ENCODE peak calls at places on chromosomes 7 and 10, in five cellular contexts. E, V, J, B and O are unnamed samples. For H3K9me3, the result is how much of the 10 kb centered on the place peaks cover.

GRCh38 chr7:92678291-92678920 is 88.2 kb upstream of the FAM133B start:
- DNase-seq in E (no peak), V (no peak), J (no peak), B (no peak), O (no peak)

GRCh38 chr10:128035557-128035973 is 90.7 kb downstream of the MKI67 start:
- DNase-seq in E (peak), V (no peak), J (no peak), B (no peak), O (no peak)

GRCh38 chr7:90843467-90843866 is 247.3 kb downstream of the CDK14 start:
- DNase-seq in E (no peak), V (no peak), J (no peak), B (no peak), O (peak)

GRCh38 chr7:150962743-150963399 is 15.2 kb downstream of the KCNH2 start:
- DNase-seq in E (peak), V (no peak), J (no peak), B (no peak), O (no peak)

GRCh38 chr7:22990588-22990949 is 23.4 kb downstream of the HYCC1 start:
- DNase-seq in E (no peak), V (no peak), J (no peak), B (no peak), O (no peak)

GRCh38 chr7:155277385-155277994 is 20.2 kb upstream of the INSIG1 start:
- DNase-seq in E (no peak), V (no peak), J (no peak), B (no peak), O (no peak)

GRCh38 chr10:103637855-103638561 is 144.5 kb downstream of the NEURL1 start:
- DNase-seq in E (no peak), V (peak), J (no peak), B (no peak), O (no peak)

GRCh38 chr10:97494151-97494550 is 4.1 kb downstream of the MMS19 start:
- DNase-seq in E (no peak), V (no peak), J (no peak), B (no peak), O (no peak)

GRCh38 chr7:127253289-127254162 is 785 bp upstream of the GRM8 start:
- DNase-seq in E (peak), V (peak), J (no peak), B (no peak), O (no peak)

GRCh38 chr7:3955751-3956696 is 655.0 kb downstream of the SDK1 start:
- DNase-seq in E (no peak), V (no peak), J (no peak), B (no peak), O (no peak)

GRCh38 chr7:50208335-50208982 is 96.1 kb upstream of the IKZF1 start:
- DNase-seq in E (peak), V (no peak), J (no peak), B (no peak), O (no peak)

GRCh38 chr10:127550861-127551260 is 1.8 kb downstream of the NPS start:
- DNase-seq in E (no peak), V (no peak), J (no peak), B (no peak), O (no peak)

GRCh38 chr10:97974526-97975525 is 55.6 kb downstream of the CRTAC1 start:
- DNase-seq in E (peak), V (no peak), J (no peak), B (no peak), O (no peak)

GRCh38 chr10:90222372-90222771 is 521.0 kb downstream of the KIF20B start:
- DNase-seq in E (no peak), V (no peak), J (no peak), B (no peak), O (no peak)

GRCh38 chr10:78912361-78913218 is 156.2 kb upstream of the ZMIZ1 start:
- DNase-seq in E (no peak), V (no peak), J (no peak), B (no peak), O (no peak)

GRCh38 chr10:96470108-96470743 is 43.5 kb downstream of the TLL2 start:
- DNase-seq in E (peak), V (peak), J (no peak), B (no peak), O (no peak)

GRCh38 chr10:129694633-129695356 is 227.8 kb downstream of the MGMT start:
- DNase-seq in E (peak), V (no peak), J (no peak), B (no peak), O (peak)

GRCh38 chr7:157572622-157573021 is 235.8 kb downstream of the DNAJB6 start:
- DNase-seq in E (no peak), V (peak), J (no peak), B (no peak), O (no peak)

GRCh38 chr7:68250143-68250542 is 1253.5 kb downstream of the TYW1 start:
- DNase-seq in E (no peak), V (no peak), J (no peak), B (no peak), O (no peak)

GRCh38 chr7:83072576-83073517 is 89.8 kb downstream of the PCLO start:
- DNase-seq in E (no peak), V (no peak), J (no peak), B (no peak), O (no peak)

GRCh38 chr10:110165867-110166266 is 41.5 kb upstream of the MXI1 start:
- DNase-seq in E (peak), V (no peak), J (no peak), B (no peak), O (no peak)

GRCh38 chr10:11934262-11934661 is 108.3 kb downstream of the UPF2 start:
- DNase-seq in E (no peak), V (no peak), J (no peak), B (no peak), O (no peak)

GRCh38 chr7:6556196-6556595 is 4.9 kb upstream of the GRID2IP start:
- DNase-seq in E (peak), V (no peak), J (no peak), B (no peak), O (no peak)

GRCh38 chr7:111678281-111678680 is 116.0 kb upstream of the IMMP2L start:
- DNase-seq in E (no peak), V (no peak), J (no peak), B (no peak), O (no peak)

GRCh38 chr7:4830176-4830575 is 31.7 kb downstream of the PAPOLB start:
- DNase-seq in E (peak), V (no peak), J (no peak), B (no peak), O (no peak)

GRCh38 chr10:69553328-69553727 is 19.9 kb downstream of the NEUROG3 start:
- DNase-seq in E (no peak), V (no peak), J (peak), B (no peak), O (no peak)

GRCh38 chr7:105782391-105783063 is 93.9 kb downstream of the ATXN7L1 start:
- DNase-seq in E (no peak), V (no peak), J (no peak), B (no peak), O (no peak)

GRCh38 chr10:74778436-74779094 is 47.8 kb upstream of the KAT6B start:
- DNase-seq in E (no peak), V (no peak), J (no peak), B (no peak), O (no peak)

GRCh38 chr7:143300959-143301617 is 12.9 kb downstream of the CASP2 start:
- DNase-seq in E (no peak), V (no peak), J (no peak), B (no peak), O (no peak)

GRCh38 chr10:54081950-54082349 is 719.1 kb downstream of the PCDH15 start:
- DNase-seq in E (no peak), V (no peak), J (no peak), B (no peak), O (no peak)

GRCh38 chr10:70343312-70343711 is 39.1 kb downstream of the LRRC20 start:
- DNase-seq in E (no peak), V (no peak), J (no peak), B (no peak), O (peak)

GRCh38 chr10:82622478-82622877 is 747.5 kb downstream of the NRG3 start:
- DNase-seq in E (no peak), V (no peak), J (no peak), B (no peak), O (no peak)

GRCh38 chr10:82625497-82626151 is 750.6 kb downstream of the NRG3 start:
- DNase-seq in E (no peak), V (no peak), J (no peak), B (no peak), O (no peak)

DNA sequence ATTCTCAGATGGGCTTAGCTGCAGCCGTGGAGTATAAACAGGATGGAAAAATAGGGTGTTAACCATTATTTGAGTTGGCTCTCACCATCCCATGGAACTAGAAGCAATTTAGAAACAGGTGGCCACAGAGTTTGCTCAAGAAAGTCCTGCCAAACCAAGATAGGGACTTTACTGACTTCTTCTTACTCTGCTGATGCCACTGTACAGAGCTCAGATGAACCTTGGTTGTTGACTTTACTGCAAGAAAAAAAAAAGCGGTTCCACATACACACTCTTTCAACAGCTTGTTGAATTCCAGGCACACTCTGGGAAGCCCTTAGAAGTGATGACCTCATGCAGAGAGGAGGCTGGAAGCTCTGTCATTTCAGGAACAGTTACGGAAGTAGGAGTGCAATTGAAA is 753.4 kb downstream of the NRG3 start:
- DNase-seq in E (no peak), V (no peak), J (no peak), B (no peak), O (no peak)
- H3K9me3 ChIP-seq in E (under half), V (under half), J (under half), B (under half), O (under half)

DNA sequence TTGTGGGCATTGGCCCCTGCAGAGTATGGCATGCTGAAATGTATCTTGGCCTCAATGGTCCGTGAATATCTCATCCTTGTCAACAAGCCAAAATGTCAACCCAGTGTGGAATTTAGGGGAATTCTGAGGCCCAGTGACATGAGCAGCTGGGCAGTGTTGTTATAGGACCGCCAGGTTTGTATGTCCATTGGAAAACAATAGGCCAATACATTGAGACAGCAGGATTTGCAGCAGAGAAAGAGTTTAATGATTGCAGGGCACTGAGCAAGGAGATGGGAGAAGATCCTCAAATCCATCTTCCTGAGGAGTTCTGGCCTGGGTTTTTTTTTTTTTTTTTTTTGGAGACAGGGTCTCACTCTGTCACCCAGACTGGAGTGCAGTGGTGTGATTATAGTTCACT is 95.7 kb upstream of the BAIAP2L1 start:
- DNase-seq in E (no peak), V (no peak), J (no peak), B (no peak), O (no peak)
- H3K9me3 ChIP-seq in E (under half), V (under half), J (under half), B (under half), O (under half)

DNA sequence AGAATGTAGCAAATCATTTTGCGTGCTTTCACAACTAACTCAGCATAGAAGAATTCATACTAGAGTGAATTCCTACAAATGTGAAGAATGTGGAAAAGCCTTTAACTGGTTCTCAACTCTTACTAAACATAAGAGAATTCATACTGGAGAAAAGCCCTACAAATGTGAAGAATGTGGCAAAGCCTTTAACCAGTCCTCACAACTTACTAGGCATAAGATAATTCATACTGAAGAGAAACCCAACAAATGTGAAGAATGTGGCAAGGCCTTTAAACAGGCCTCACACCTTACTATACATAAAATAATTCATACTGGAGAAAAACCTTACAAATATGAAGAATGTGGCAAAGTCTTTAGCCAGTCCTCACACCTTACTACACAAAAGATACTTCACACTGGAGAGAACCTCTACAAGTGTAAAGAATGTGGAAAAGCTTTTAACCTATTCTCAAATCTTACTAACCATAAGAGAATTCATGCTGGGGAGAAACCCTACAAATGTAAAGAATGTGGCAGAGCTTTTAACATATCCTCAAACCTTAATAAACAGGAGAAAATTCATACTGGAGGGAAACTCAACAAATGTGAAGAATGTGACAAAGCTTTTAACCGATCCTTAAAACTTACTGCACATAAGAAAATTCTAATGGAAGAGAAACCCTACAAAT is 40.8 kb downstream of the ZNF107 start:
- DNase-seq in E (no peak), V (no peak), J (no peak), B (no peak), O (no peak)
- H3K9me3 ChIP-seq in E (half or more), V (under half), J (half or more), B (under half), O (under half)

DNA sequence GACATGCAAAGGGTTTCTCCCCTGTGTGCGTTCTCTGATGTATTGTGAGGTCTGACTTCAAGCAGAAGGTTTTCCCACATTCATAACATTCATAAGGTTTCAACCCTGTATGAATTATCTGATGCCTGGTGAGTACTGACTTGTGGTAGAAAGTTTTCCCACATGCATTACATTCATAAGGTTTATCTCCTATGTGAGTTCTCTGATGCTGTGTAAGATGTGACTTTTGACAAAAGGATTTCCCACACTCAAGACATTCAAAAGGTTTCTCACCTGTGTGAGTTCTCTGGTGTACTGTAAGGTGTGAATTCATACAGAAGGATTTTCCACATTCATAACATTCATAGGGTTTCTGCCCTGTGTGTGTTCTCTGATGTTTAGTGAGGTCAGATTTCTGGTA is 45.1 kb downstream of the ZNF33B start:
- DNase-seq in E (no peak), V (no peak), J (no peak), B (no peak), O (no peak)
- H3K9me3 ChIP-seq in E (half or more), V (under half), J (under half), B (under half), O (under half)

DNA sequence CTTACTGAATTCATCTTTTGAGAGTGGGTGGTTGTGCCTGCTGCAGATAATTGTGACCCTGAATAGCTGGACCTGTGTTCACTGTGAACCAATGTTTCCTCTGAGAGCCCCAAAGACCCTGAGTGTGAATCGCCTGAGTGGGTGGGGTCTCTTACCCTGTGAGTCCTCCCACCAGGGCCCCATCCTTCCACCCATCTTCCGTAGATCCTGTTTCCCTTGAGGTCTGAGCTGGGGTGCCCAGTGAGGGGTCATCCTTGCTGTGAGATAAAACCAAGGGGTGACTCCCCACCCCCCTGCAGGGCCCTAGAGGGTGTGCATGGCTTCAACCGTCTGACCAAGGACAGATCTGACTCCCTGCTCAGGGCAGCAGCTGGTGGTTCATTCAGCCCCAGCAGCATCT is 78.0 kb upstream of the ZNF479 start:
- DNase-seq in E (no peak), V (peak), J (no peak), B (no peak), O (no peak)
- H3K9me3 ChIP-seq in E (half or more), V (under half), J (under half), B (under half), O (under half)

GRCh38 chr10:113959383-113959760 is 84.3 kb upstream of the ADRB1 start:
- DNase-seq in E (no peak), V (no peak), J (peak), B (no peak), O (no peak)
- H3K9me3 ChIP-seq in E (under half), V (under half), J (under half), B (under half), O (under half)

GRCh38 chr10:29858352-29859267 is 200.8 kb downstream of the JCAD start:
- DNase-seq in E (peak), V (peak), J (peak), B (no peak), O (peak)

GRCh38 chr10:29860159-29860558 is 199.2 kb downstream of the JCAD start:
- DNase-seq in E (no peak), V (no peak), J (no peak), B (no peak), O (no peak)

GRCh38 chr10:29859521-29860130 is 199.8 kb downstream of the JCAD start:
- DNase-seq in E (no peak), V (no peak), J (no peak), B (no peak), O (no peak)

GRCh38 chr10:29856295-29856694 is 203.1 kb downstream of the JCAD start:
- DNase-seq in E (no peak), V (no peak), J (no peak), B (no peak), O (no peak)

GRCh38 chr10:29857843-29858242 is 201.5 kb downstream of the JCAD start:
- DNase-seq in E (no peak), V (no peak), J (no peak), B (no peak), O (no peak)
- H3K9me3 ChIP-seq in E (under half), V (under half), J (under half), B (under half), O (under half)

GRCh38 chr10:124987788-124988187 is 45.9 kb downstream of the ZRANB1 start:
- DNase-seq in E (no peak), V (no peak), J (no peak), B (no peak), O (no peak)
- H3K9me3 ChIP-seq in E (under half), V (under half), J (under half), B (under half), O (under half)

GRCh38 chr7:14235056-14235455 is 245.6 kb upstream of the ETV1 start:
- DNase-seq in E (no peak), V (no peak), J (no peak), B (no peak), O (no peak)
- H3K9me3 ChIP-seq in E (under half), V (under half), J (under half), B (under half), O (under half)